ENCODE peak calls at places on chromosomes 5 and 9, in four cellular contexts. One of them, this sample, is unnamed.

GRCh38 chr5:142320851-142321560 is 3.8 kb downstream of the SPRY4 start:
- DNase-seq in prostate gland: no peak
- DNase-seq in uterus: no peak
- DNase-seq in NB4: peak
- DNase-seq in this sample: peak

GRCh38 chr5:150060471-150060870 is 25.9 kb downstream of the CSF1R start:
- DNase-seq in prostate gland: no peak
- DNase-seq in NB4: no peak
- DNase-seq in uterus: no peak
- DNase-seq in this sample: no peak

GRCh38 chr9:108933231-108933630 is 693 bp downstream of the ELP1 start:
- DNase-seq in NB4: no peak
- DNase-seq in uterus: no peak
- DNase-seq in prostate gland: no peak
- DNase-seq in this sample: no peak

GRCh38 chr5:337565-338130 is 16.1 kb downstream of the AHRR start:
- DNase-seq in prostate gland: no peak
- DNase-seq in NB4: peak
- DNase-seq in uterus: no peak
- DNase-seq in this sample: no peak

GRCh38 chr5:171420429-171421231 is 1.2 kb downstream of the FGF18 start:
- DNase-seq in NB4: no peak
- DNase-seq in prostate gland: peak
- DNase-seq in uterus: peak
- DNase-seq in this sample: peak

GRCh38 chr9:121667890-121668289 is 16.5 kb downstream of the DAB2IP start:
- DNase-seq in prostate gland: no peak
- DNase-seq in uterus: no peak
- DNase-seq in NB4: no peak
- DNase-seq in this sample: no peak

GRCh38 chr5:141567513-141568117 is 51.2 kb downstream of the DIAPH1 start:
- DNase-seq in uterus: no peak
- DNase-seq in prostate gland: no peak
- DNase-seq in NB4: peak
- DNase-seq in this sample: no peak

GRCh38 chr9:107732781-107733529 is 243.4 kb upstream of the KLF4 start:
- DNase-seq in NB4: no peak
- DNase-seq in prostate gland: peak
- DNase-seq in uterus: peak
- DNase-seq in this sample: peak

GRCh38 chr5:5298841-5299543 is 123.5 kb upstream of the ICE1 start:
- DNase-seq in NB4: no peak
- DNase-seq in prostate gland: no peak
- DNase-seq in uterus: no peak
- DNase-seq in this sample: no peak

GRCh38 chr5:67542489-67542888 is 345.9 kb upstream of the CD180 start:
- DNase-seq in prostate gland: no peak
- DNase-seq in uterus: no peak
- DNase-seq in NB4: peak
- DNase-seq in this sample: no peak

GRCh38 chr5:137888489-137888874 is 775 bp upstream of the PKD2L2 start:
- DNase-seq in NB4: peak
- DNase-seq in prostate gland: no peak
- DNase-seq in uterus: no peak
- DNase-seq in this sample: no peak
- H3K4me3 ChIP-seq in NB4: peak
- H3K4me3 ChIP-seq in prostate gland: peak
- H3K4me3 ChIP-seq in uterus: peak
- H3K4me3 ChIP-seq in this sample: peak

DNA sequence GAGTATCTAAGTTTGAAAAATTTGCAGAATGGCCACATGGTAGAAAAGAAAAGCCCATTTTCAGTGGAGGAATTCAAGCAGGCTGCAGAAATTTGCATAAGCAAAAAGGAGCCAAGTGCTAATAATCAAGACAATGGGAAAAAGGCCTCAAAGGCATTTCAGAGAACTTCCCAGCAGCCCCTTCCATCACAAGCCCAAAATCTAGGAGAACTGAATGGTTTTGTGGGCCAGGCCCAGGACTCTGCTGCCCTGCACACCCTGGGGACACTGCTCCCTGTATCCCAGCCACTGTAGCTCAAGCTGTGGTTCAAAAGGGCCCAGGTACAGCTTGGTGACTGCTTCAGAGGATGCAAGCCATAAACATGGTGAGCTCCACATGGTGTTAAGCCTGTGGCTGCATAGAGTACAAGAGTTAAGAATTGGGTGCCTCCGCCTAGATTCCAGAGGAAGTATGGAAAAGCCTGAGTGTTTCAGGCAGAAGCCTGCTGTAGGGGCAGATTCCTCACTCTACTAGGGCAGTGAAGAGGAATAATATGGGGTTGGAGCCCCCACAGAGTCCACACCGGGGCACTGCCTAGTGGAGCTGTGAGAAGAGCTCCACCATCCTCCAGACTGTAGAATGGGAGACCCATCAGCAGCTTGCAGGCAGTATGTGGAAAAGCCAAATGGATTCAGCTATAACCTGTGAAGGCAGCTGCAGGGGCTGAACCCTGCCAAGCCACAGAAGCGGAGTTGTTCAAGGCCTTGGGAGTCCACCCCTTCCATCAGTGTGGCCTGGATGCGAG is 720.7 kb upstream of the CTNND2 start:
- DNase-seq in NB4: no peak
- DNase-seq in prostate gland: no peak
- DNase-seq in uterus: no peak
- DNase-seq in this sample: no peak
- TF ChIP-seq POLR2A in NB4: no peak
- TF ChIP-seq POLR2A in prostate gland: no peak
- TF ChIP-seq POLR2A in uterus: no peak
- TF ChIP-seq POLR2A in this sample: no peak

GRCh38 chr5:136425914-136426313 is 60.6 kb upstream of the TRPC7 start:
- DNase-seq in prostate gland: no peak
- DNase-seq in NB4: no peak
- DNase-seq in uterus: no peak
- DNase-seq in this sample: no peak
- H3K4me3 ChIP-seq in prostate gland: no peak
- H3K4me3 ChIP-seq in NB4: no peak
- H3K4me3 ChIP-seq in uterus: no peak
- H3K4me3 ChIP-seq in this sample: no peak

DNA sequence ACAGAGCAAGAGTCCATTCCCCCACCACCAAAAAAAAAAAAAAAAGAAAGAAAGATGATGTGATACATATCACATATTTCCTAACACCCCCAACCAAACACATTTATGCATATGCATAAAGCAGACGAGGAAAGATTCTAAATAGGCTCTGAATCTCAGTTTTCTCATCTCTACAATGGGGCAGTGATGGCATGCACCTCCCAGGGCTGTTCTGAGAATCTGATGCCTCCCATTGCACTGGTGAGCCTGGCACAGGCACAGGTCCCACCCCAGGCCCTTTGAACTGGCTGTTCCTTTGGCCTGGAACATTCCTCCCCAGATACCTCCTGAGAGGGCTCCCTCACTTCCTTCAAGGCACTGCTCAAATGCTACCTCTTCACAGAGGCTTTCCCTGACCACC is 116.5 kb downstream of the C9orf50 start:
- DNase-seq in prostate gland: no peak
- DNase-seq in NB4: no peak
- DNase-seq in uterus: no peak
- DNase-seq in this sample: no peak
- TF ChIP-seq POLR2A in prostate gland: no peak
- TF ChIP-seq POLR2A in NB4: no peak
- TF ChIP-seq POLR2A in uterus: no peak
- TF ChIP-seq POLR2A in this sample: no peak